ENCODE peak calls at places on chromosomes 16 and 17, in eight cellular contexts. Z is PC-3, R is MM.1S, E is GM23248, A is SK-N-SH, O is HCT116, X is neural progenitor cell, J is hepatocyte. N is an unnamed sample. For H3K9me3, the result is how much of the 10 kb centered on the place peaks cover.

GRCh38 chr16:73420244-73421040 is 372.5 kb upstream of the ZFHX3 start:
- DNase-seq in J (no peak), X (no peak), A (no peak), O (no peak), Z (peak), R (no peak), E (no peak), N (no peak)

GRCh38 chr16:80174416-80174815 is 366.4 kb upstream of the DYNLRB2 start:
- DNase-seq in A (no peak), O (no peak), R (no peak), E (peak), J (peak), X (no peak), Z (peak), N (no peak)

GRCh38 chr17:36850794-36851193 is 86.5 kb upstream of the LHX1 start:
- DNase-seq in J (no peak), E (peak), R (no peak), A (no peak), Z (peak), O (peak), X (no peak), N (no peak)

GRCh38 chr16:88533945-88534641 is 36.1 kb upstream of the ZC3H18 start:
- DNase-seq in Z (peak), X (peak), E (peak), J (peak), A (peak), R (peak), O (peak), N (peak)

GRCh38 chr17:19345067-19345460 is 17.5 kb downstream of the B9D1 start:
- DNase-seq in A (no peak), O (no peak), J (no peak), X (no peak), Z (no peak), R (no peak), E (no peak), N (no peak)

GRCh38 chr17:46147167-46147749 is 46.0 kb downstream of the KANSL1 start:
- DNase-seq in X (no peak), R (no peak), E (no peak), O (no peak), A (no peak), Z (no peak), J (no peak), N (no peak)

GRCh38 chr17:76492989-76493501 is 8.2 kb downstream of the RHBDF2 start:
- DNase-seq in O (no peak), X (no peak), Z (peak), A (no peak), E (peak), R (peak), J (peak), N (peak)

GRCh38 chr16:10871157-10871991 is 5.6 kb upstream of the CIITA start:
- DNase-seq in J (no peak), X (no peak), Z (peak), E (peak), R (peak), A (no peak), O (peak), N (peak)

GRCh38 chr17:72571813-72572396 is 451.1 kb downstream of the SOX9 start:
- DNase-seq in Z (no peak), A (no peak), J (no peak), X (no peak), E (no peak), R (no peak), O (no peak), N (no peak)

GRCh38 chr16:30180741-30181140 is 2.7 kb upstream of the CORO1A start:
- DNase-seq in A (no peak), Z (no peak), O (no peak), X (no peak), R (no peak), J (no peak), E (no peak), N (no peak)

GRCh38 chr16:68951991-68952877 is 108.9 kb downstream of the TANGO6 start:
- DNase-seq in R (no peak), A (no peak), E (peak), X (no peak), Z (peak), J (no peak), O (peak), N (no peak)

GRCh38 chr16:81483064-81483969 is 38.7 kb downstream of the CMIP start:
- DNase-seq in O (no peak), E (peak), R (no peak), A (no peak), Z (no peak), X (no peak), J (no peak), N (no peak)

GRCh38 chr16:79698341-79698753 is 97.8 kb upstream of the MAF start:
- DNase-seq in R (no peak), O (no peak), Z (no peak), X (no peak), J (no peak), E (no peak), A (no peak), N (no peak)

GRCh38 chr17:40124279-40125141 is 2.7 kb downstream of the MSL1 start:
- DNase-seq in J (no peak), A (no peak), E (peak), X (no peak), O (no peak), R (no peak), Z (peak), N (no peak)

GRCh38 chr17:35752471-35752870 is 568 bp downstream of the GAS2L2 start:
- DNase-seq in J (no peak), X (no peak), Z (no peak), A (no peak), R (no peak), O (no peak), E (no peak), N (no peak)

GRCh38 chr17:63132509-63132911 is 166.5 kb downstream of the TANC2 start:
- DNase-seq in Z (no peak), X (no peak), O (no peak), R (no peak), J (no peak), A (no peak), E (no peak), N (no peak)

GRCh38 chr17:50272711-50273653 is 1.3 kb upstream of the TMEM92 start:
- DNase-seq in X (peak), E (peak), J (peak), Z (peak), O (no peak), A (peak), R (peak), N (peak)

GRCh38 chr17:7080445-7081041 is 492 bp upstream of the CLEC10A start:
- DNase-seq in A (no peak), Z (no peak), O (no peak), J (no peak), X (no peak), E (no peak), R (no peak), N (no peak)

GRCh38 chr17:47275245-47275984 is 21.8 kb downstream of the ITGB3 start:
- DNase-seq in A (peak), R (no peak), O (no peak), E (peak), Z (peak), X (peak), J (peak), N (no peak)

GRCh38 chr17:7034955-7035590 is 742 bp upstream of the SLC16A13 start:
- DNase-seq in Z (no peak), O (no peak), X (no peak), E (no peak), A (no peak), J (no peak), R (peak), N (peak)

GRCh38 chr17:50203589-50204345 is 2.3 kb upstream of the COL1A1 start:
- DNase-seq in R (no peak), J (peak), A (no peak), O (no peak), X (no peak), E (peak), Z (no peak), N (no peak)

DNA sequence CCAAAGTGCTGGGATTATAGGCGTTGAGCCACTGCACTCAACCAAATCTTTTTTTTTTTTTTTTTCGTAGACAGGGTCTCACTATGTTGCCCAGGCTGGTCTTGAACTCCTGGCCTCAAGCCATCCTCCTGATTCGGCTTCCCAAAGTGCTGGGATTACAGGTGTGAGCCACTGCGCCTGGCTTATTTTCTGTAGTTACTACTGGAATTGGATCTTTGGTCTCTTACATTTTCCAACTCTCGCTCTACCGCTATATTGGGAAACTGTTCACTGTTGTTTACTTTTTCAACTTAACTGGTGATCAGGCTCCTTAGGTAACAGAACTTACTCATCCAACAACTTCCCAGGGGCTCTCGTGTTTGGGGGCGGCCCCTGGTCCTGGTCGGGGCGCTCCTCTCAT is 14.1 kb downstream of the ZNF200 start:
- DNase-seq in Z (no peak), X (no peak), O (no peak), J (no peak), E (no peak), R (no peak), A (no peak), N (no peak)
- H3K9me3 ChIP-seq in Z (under half), X (under half), O (under half), J (under half), E (under half), R (under half), A (under half), N (under half)

GRCh38 chr17:78214706-78215061 is 631 bp downstream of the BIRC5 start:
- DNase-seq in Z (no peak), E (no peak), A (no peak), O (no peak), J (no peak), X (no peak), R (no peak), N (peak)
- H3K4me3 ChIP-seq in Z (peak), E (peak), A (peak), O (peak), J (peak), X (peak), R (peak), N (peak)

GRCh38 chr16:84467256-84467655 is 37.2 kb downstream of the MEAK7 start:
- DNase-seq in X (no peak), O (no peak), J (no peak), E (peak), R (no peak), A (no peak), Z (peak), N (no peak)

GRCh38 chr16:84467709-84468108 is 36.8 kb downstream of the MEAK7 start:
- DNase-seq in O (no peak), X (no peak), R (no peak), A (no peak), J (no peak), Z (no peak), E (no peak), N (no peak)

GRCh38 chr16:84475643-84476240 is 28.7 kb downstream of the MEAK7 start:
- DNase-seq in X (no peak), E (no peak), Z (peak), R (no peak), A (no peak), J (no peak), O (no peak), N (no peak)

GRCh38 chr16:84471966-84472365 is 32.5 kb downstream of the MEAK7 start:
- DNase-seq in X (no peak), E (no peak), J (no peak), A (no peak), O (no peak), R (no peak), Z (no peak), N (no peak)

GRCh38 chr16:84471316-84471715 is 33.1 kb downstream of the MEAK7 start:
- DNase-seq in J (no peak), R (no peak), A (no peak), E (no peak), X (no peak), O (no peak), Z (no peak), N (no peak)
- TF ChIP-seq EZH2phosphoT487 in J (no peak), R (no peak), A (no peak), E (no peak), X (no peak), O (no peak), Z (no peak), N (no peak)

GRCh38 chr17:57293077-57293476 is 36.8 kb downstream of the MSI2 start:
- DNase-seq in E (no peak), X (no peak), A (no peak), R (no peak), Z (no peak), O (peak), J (peak), N (no peak)

GRCh38 chr17:57294629-57295501 is 38.5 kb downstream of the MSI2 start:
- DNase-seq in J (no peak), A (peak), E (no peak), Z (peak), X (no peak), O (peak), R (no peak), N (no peak)

GRCh38 chr17:57296231-57296630 is 39.9 kb downstream of the MSI2 start:
- DNase-seq in R (no peak), J (no peak), X (no peak), A (no peak), Z (peak), O (no peak), E (no peak), N (no peak)

GRCh38 chr17:57294075-57294474 is 37.8 kb downstream of the MSI2 start:
- DNase-seq in O (no peak), A (no peak), X (no peak), J (no peak), Z (no peak), R (no peak), E (no peak), N (no peak)

DNA sequence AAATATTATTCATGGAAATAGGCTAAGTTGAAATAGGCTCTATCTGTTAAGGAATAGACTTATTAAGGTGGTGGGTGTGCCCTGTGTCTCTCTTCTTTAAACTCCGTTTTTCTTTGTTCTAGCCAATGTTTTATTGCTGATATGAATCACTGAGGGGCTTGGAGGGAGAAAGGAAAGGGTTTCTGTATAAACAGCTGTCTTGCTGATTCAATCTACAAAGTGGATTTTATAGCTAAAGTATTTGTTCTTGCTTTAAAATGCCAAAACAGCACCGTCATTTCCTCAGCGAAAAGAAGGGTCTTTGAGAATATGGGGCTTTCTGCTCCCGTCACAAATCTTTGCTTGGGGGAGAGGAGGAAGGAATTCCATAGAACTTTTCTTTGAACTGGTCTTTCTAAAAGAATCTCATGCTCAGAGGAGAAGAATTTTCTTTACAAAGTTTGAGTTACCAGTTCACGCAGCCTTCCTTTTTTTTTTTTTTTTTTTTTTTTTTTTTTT is 39.3 kb downstream of the MSI2 start:
- DNase-seq in Z (peak), O (peak), A (no peak), E (no peak), R (no peak), X (no peak), J (no peak), N (no peak)
- H3K9me3 ChIP-seq in Z (under half), O (under half), A (under half), E (under half), R (under half), X (under half), J (under half), N (under half)

GRCh38 chr16:57166951-57167350 is 18.9 kb downstream of the PSME3IP1 start:
- DNase-seq in E (peak), J (no peak), A (no peak), R (no peak), Z (peak), O (no peak), X (no peak), N (no peak)

GRCh38 chr16:57167537-57167936 is 18.3 kb downstream of the PSME3IP1 start:
- DNase-seq in A (no peak), R (no peak), Z (no peak), J (no peak), E (no peak), X (no peak), O (no peak), N (no peak)

GRCh38 chr16:57165923-57166322 is 19.9 kb downstream of the PSME3IP1 start:
- DNase-seq in A (no peak), E (no peak), R (no peak), X (no peak), Z (no peak), J (no peak), O (no peak), N (no peak)

GRCh38 chr16:57169327-57169726 is 16.5 kb downstream of the PSME3IP1 start:
- DNase-seq in R (no peak), Z (no peak), O (no peak), A (no peak), J (no peak), X (peak), E (no peak), N (no peak)

GRCh38 chr16:57167951-57168350 is 17.9 kb downstream of the PSME3IP1 start:
- DNase-seq in R (peak), A (peak), J (peak), O (peak), E (peak), Z (peak), X (peak), N (peak)
- H3K4me3 ChIP-seq in R (no peak), A (no peak), J (no peak), O (no peak), E (no peak), Z (no peak), X (no peak), N (no peak)

N was measured in OCI-LY7.